ENCODE peak calls at places on chromosomes 13 and 19, in four cellular contexts. One of them, this sample, is unnamed. For H3K36me3, the result is how much of the 10 kb centered on the place peaks cover.

GRCh38 chr19:38685666-38686529 is 38.4 kb downstream of the ACTN4 start:
- DNase-seq in lower lobe of right lung: no peak
- DNase-seq in cardiac muscle cell: peak
- DNase-seq in GM23338: peak
- DNase-seq in this sample: peak

GRCh38 chr13:46165485-46166220 is 16.3 kb downstream of the LCP1 start:
- DNase-seq in cardiac muscle cell: no peak
- DNase-seq in lower lobe of right lung: no peak
- DNase-seq in GM23338: no peak
- DNase-seq in this sample: no peak

GRCh38 chr19:2248136-2249009 is 750 bp upstream of the AMH start:
- DNase-seq in GM23338: no peak
- DNase-seq in lower lobe of right lung: no peak
- DNase-seq in cardiac muscle cell: no peak
- DNase-seq in this sample: no peak

GRCh38 chr19:32287811-32288227 is 57.6 kb upstream of the ZNF507 start:
- DNase-seq in GM23338: peak
- DNase-seq in cardiac muscle cell: peak
- DNase-seq in lower lobe of right lung: peak
- DNase-seq in this sample: peak

GRCh38 chr19:11448923-11449554 is 13.6 kb downstream of the PRKCSH start:
- DNase-seq in lower lobe of right lung: no peak
- DNase-seq in cardiac muscle cell: no peak
- DNase-seq in GM23338: no peak
- DNase-seq in this sample: no peak

GRCh38 chr13:99468971-99469545 is 32.2 kb upstream of the TM9SF2 start:
- DNase-seq in lower lobe of right lung: no peak
- DNase-seq in GM23338: peak
- DNase-seq in cardiac muscle cell: peak
- DNase-seq in this sample: no peak

GRCh38 chr13:71760226-71760591 is 106.8 kb downstream of the DACH1 start:
- DNase-seq in lower lobe of right lung: no peak
- DNase-seq in cardiac muscle cell: no peak
- DNase-seq in GM23338: no peak
- DNase-seq in this sample: no peak

GRCh38 chr13:36915891-36916640 is 4.0 kb downstream of the SMAD9 start:
- DNase-seq in GM23338: no peak
- DNase-seq in cardiac muscle cell: no peak
- DNase-seq in lower lobe of right lung: no peak
- DNase-seq in this sample: no peak

GRCh38 chr13:31797154-31797775 is 57.9 kb downstream of the RXFP2 start:
- DNase-seq in GM23338: peak
- DNase-seq in lower lobe of right lung: no peak
- DNase-seq in cardiac muscle cell: peak
- DNase-seq in this sample: peak

GRCh38 chr13:40442826-40443225 is 223.6 kb downstream of the FOXO1 start:
- DNase-seq in lower lobe of right lung: no peak
- DNase-seq in GM23338: no peak
- DNase-seq in cardiac muscle cell: no peak
- DNase-seq in this sample: no peak

GRCh38 chr13:106033634-106034033 is 501.8 kb downstream of the EFNB2 start:
- DNase-seq in cardiac muscle cell: peak
- DNase-seq in lower lobe of right lung: no peak
- DNase-seq in GM23338: peak
- DNase-seq in this sample: peak
- TF ChIP-seq CTCF in cardiac muscle cell: peak
- TF ChIP-seq CTCF in lower lobe of right lung: no peak
- TF ChIP-seq CTCF in GM23338: peak
- TF ChIP-seq CTCF in this sample: peak

GRCh38 chr13:91284335-91284734 is 63.2 kb upstream of the MIR17HG start:
- DNase-seq in GM23338: no peak
- DNase-seq in lower lobe of right lung: no peak
- DNase-seq in cardiac muscle cell: no peak
- DNase-seq in this sample: no peak

GRCh38 chr13:91277013-91277676 is 70.3 kb upstream of the MIR17HG start:
- DNase-seq in lower lobe of right lung: no peak
- DNase-seq in cardiac muscle cell: no peak
- DNase-seq in GM23338: no peak
- DNase-seq in this sample: no peak

GRCh38 chr13:91278888-91279287 is 68.6 kb upstream of the MIR17HG start:
- DNase-seq in lower lobe of right lung: no peak
- DNase-seq in GM23338: no peak
- DNase-seq in cardiac muscle cell: no peak
- DNase-seq in this sample: no peak

GRCh38 chr13:91278291-91278690 is 69.2 kb upstream of the MIR17HG start:
- DNase-seq in cardiac muscle cell: no peak
- DNase-seq in GM23338: no peak
- DNase-seq in lower lobe of right lung: no peak
- DNase-seq in this sample: no peak

DNA sequence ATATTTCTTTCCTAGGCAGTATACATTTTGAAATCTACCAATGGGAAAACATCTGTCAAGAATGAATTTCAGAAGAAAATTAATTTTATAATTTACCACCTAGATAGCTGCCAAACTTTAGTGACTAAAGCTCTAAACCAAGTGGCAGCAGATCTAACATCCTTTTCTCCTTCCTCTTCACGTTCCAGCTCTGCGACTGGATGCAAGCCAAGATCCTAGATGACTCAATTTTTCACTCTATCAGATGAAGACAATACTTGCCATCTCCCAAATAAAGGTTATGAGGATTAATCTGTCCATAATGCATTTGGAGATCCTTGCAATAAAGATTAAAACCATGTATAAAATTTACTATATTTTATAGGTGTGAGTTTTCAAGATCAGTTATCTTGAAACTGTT is 66.7 kb upstream of the MIR17HG start:
- DNase-seq in lower lobe of right lung: no peak
- DNase-seq in cardiac muscle cell: no peak
- DNase-seq in GM23338: no peak
- DNase-seq in this sample: no peak
- H3K4me3 ChIP-seq in lower lobe of right lung: no peak
- H3K4me3 ChIP-seq in cardiac muscle cell: no peak
- H3K4me3 ChIP-seq in GM23338: no peak
- H3K4me3 ChIP-seq in this sample: no peak

GRCh38 chr19:7619671-7620441 is 9.5 kb downstream of the XAB2 start:
- DNase-seq in GM23338: no peak
- DNase-seq in cardiac muscle cell: no peak
- DNase-seq in lower lobe of right lung: no peak
- DNase-seq in this sample: no peak
- H3K36me3 ChIP-seq in GM23338: under half
- H3K36me3 ChIP-seq in cardiac muscle cell: under half
- H3K36me3 ChIP-seq in lower lobe of right lung: half or more
- H3K36me3 ChIP-seq in this sample: under half

GRCh38 chr13:109331898-109332297 is 454.5 kb downstream of the IRS2 start:
- DNase-seq in cardiac muscle cell: peak
- DNase-seq in GM23338: peak
- DNase-seq in lower lobe of right lung: no peak
- DNase-seq in this sample: no peak

GRCh38 chr13:109332501-109333499 is 453.6 kb downstream of the IRS2 start:
- DNase-seq in lower lobe of right lung: no peak
- DNase-seq in GM23338: peak
- DNase-seq in cardiac muscle cell: no peak
- DNase-seq in this sample: no peak

GRCh38 chr13:109330941-109331340 is 455.4 kb downstream of the IRS2 start:
- DNase-seq in lower lobe of right lung: no peak
- DNase-seq in cardiac muscle cell: no peak
- DNase-seq in GM23338: no peak
- DNase-seq in this sample: peak

GRCh38 chr13:109336730-109337129 is 449.7 kb downstream of the IRS2 start:
- DNase-seq in lower lobe of right lung: no peak
- DNase-seq in GM23338: no peak
- DNase-seq in cardiac muscle cell: peak
- DNase-seq in this sample: peak

GRCh38 chr13:109333893-109334651 is 452.3 kb downstream of the IRS2 start:
- DNase-seq in GM23338: no peak
- DNase-seq in lower lobe of right lung: no peak
- DNase-seq in cardiac muscle cell: no peak
- DNase-seq in this sample: no peak
- TF ChIP-seq CTCF in GM23338: no peak
- TF ChIP-seq CTCF in lower lobe of right lung: no peak
- TF ChIP-seq CTCF in cardiac muscle cell: no peak
- TF ChIP-seq CTCF in this sample: no peak

GRCh38 chr19:49933643-49934042 is 4.3 kb upstream of the NUP62 start:
- DNase-seq in lower lobe of right lung: no peak
- DNase-seq in cardiac muscle cell: no peak
- DNase-seq in GM23338: no peak
- DNase-seq in this sample: no peak
- H3K4me3 ChIP-seq in lower lobe of right lung: no peak
- H3K4me3 ChIP-seq in cardiac muscle cell: no peak
- H3K4me3 ChIP-seq in GM23338: no peak
- H3K4me3 ChIP-seq in this sample: no peak

This sample was measured in bronchial epithelial cell.